ENCODE peak calls at places on chromosomes 1 and 21, in nine cellular contexts. One of them, this sample, is unnamed.

GRCh38 chr1:62962794-62963776 is 179.2 kb downstream of the ATG4C start:
- DNase-seq in neural progenitor cell: peak; percentile 84
- DNase-seq in heart right ventricle: peak; percentile 12
- DNase-seq in CD8-positive, alpha-beta T cell: no peak
- DNase-seq in left ventricle myocardium inferior: no peak
- DNase-seq in BE2C: peak; percentile 39
- DNase-seq in hepatocyte: peak; percentile 62
- DNase-seq in mesenchymal stem cell: peak; percentile 24
- DNase-seq in breast epithelium: no peak
- DNase-seq in this sample: no peak

GRCh38 chr1:48236716-48237470 is 14.4 kb downstream of the SLC5A9 start:
- DNase-seq in neural progenitor cell: peak; percentile 57
- DNase-seq in heart right ventricle: no peak
- DNase-seq in CD8-positive, alpha-beta T cell: no peak
- DNase-seq in left ventricle myocardium inferior: no peak
- DNase-seq in BE2C: no peak
- DNase-seq in hepatocyte: peak; percentile 53
- DNase-seq in mesenchymal stem cell: peak; percentile 6
- DNase-seq in breast epithelium: no peak
- DNase-seq in this sample: no peak

GRCh38 chr1:206507395-206508129 is at the start of gene RASSF5:
- DNase-seq in neural progenitor cell: peak; percentile 81
- DNase-seq in heart right ventricle: peak; percentile 83
- DNase-seq in CD8-positive, alpha-beta T cell: peak; percentile 83
- DNase-seq in left ventricle myocardium inferior: peak; percentile 86
- DNase-seq in BE2C: no peak
- DNase-seq in hepatocyte: peak; percentile 51
- DNase-seq in mesenchymal stem cell: peak; percentile 73
- DNase-seq in breast epithelium: peak; percentile 91
- DNase-seq in this sample: peak; percentile 96

GRCh38 chr1:167904641-167905040 is 9.3 kb downstream of the ADCY10 start:
- DNase-seq in neural progenitor cell: no peak
- DNase-seq in heart right ventricle: no peak
- DNase-seq in CD8-positive, alpha-beta T cell: no peak
- DNase-seq in left ventricle myocardium inferior: no peak
- DNase-seq in BE2C: no peak
- DNase-seq in hepatocyte: no peak
- DNase-seq in mesenchymal stem cell: peak; percentile 90
- DNase-seq in breast epithelium: no peak
- DNase-seq in this sample: no peak

GRCh38 chr1:47997289-47998200 is at the start of gene TRABD2B:
- DNase-seq in neural progenitor cell: peak; percentile 91
- DNase-seq in heart right ventricle: peak; percentile 76
- DNase-seq in CD8-positive, alpha-beta T cell: peak; percentile 57
- DNase-seq in left ventricle myocardium inferior: peak; percentile 82
- DNase-seq in BE2C: peak; percentile 66
- DNase-seq in hepatocyte: peak; percentile 89
- DNase-seq in mesenchymal stem cell: peak; percentile 60
- DNase-seq in breast epithelium: peak; percentile 81
- DNase-seq in this sample: peak; percentile 86

GRCh38 chr1:111511362-111511761 is 7.9 kb upstream of the ADORA3 start:
- DNase-seq in neural progenitor cell: no peak
- DNase-seq in heart right ventricle: no peak
- DNase-seq in CD8-positive, alpha-beta T cell: no peak
- DNase-seq in left ventricle myocardium inferior: no peak
- DNase-seq in BE2C: no peak
- DNase-seq in hepatocyte: no peak
- DNase-seq in mesenchymal stem cell: no peak
- DNase-seq in breast epithelium: no peak
- DNase-seq in this sample: no peak

GRCh38 chr1:17161137-17161700 is 42.0 kb upstream of the PADI2 start:
- DNase-seq in neural progenitor cell: no peak
- DNase-seq in heart right ventricle: no peak
- DNase-seq in CD8-positive, alpha-beta T cell: no peak
- DNase-seq in left ventricle myocardium inferior: no peak
- DNase-seq in BE2C: no peak
- DNase-seq in hepatocyte: no peak
- DNase-seq in mesenchymal stem cell: no peak
- DNase-seq in breast epithelium: no peak
- DNase-seq in this sample: no peak

GRCh38 chr21:39660596-39660995 is 47.9 kb downstream of the B3GALT5 start:
- DNase-seq in neural progenitor cell: peak; percentile 25
- DNase-seq in heart right ventricle: peak; percentile 71
- DNase-seq in CD8-positive, alpha-beta T cell: no peak
- DNase-seq in left ventricle myocardium inferior: peak; percentile 45
- DNase-seq in BE2C: no peak
- DNase-seq in hepatocyte: peak; percentile 79
- DNase-seq in mesenchymal stem cell: peak; percentile 91
- DNase-seq in breast epithelium: peak; percentile 72
- DNase-seq in this sample: no peak

GRCh38 chr1:43978551-43979260 is at the start of gene B4GALT2:
- DNase-seq in neural progenitor cell: peak; percentile 69
- DNase-seq in heart right ventricle: no peak
- DNase-seq in CD8-positive, alpha-beta T cell: no peak
- DNase-seq in left ventricle myocardium inferior: peak; percentile 55
- DNase-seq in BE2C: peak; percentile 42
- DNase-seq in hepatocyte: peak; percentile 77
- DNase-seq in mesenchymal stem cell: no peak
- DNase-seq in breast epithelium: no peak
- DNase-seq in this sample: peak; percentile 85

GRCh38 chr1:36366091-36366661 is 19.5 kb downstream of the STK40 start:
- DNase-seq in neural progenitor cell: peak; percentile 78
- DNase-seq in heart right ventricle: peak; percentile 72
- DNase-seq in CD8-positive, alpha-beta T cell: peak; percentile 65
- DNase-seq in left ventricle myocardium inferior: peak; percentile 53
- DNase-seq in BE2C: peak; percentile 88
- DNase-seq in hepatocyte: peak; percentile 38
- DNase-seq in mesenchymal stem cell: peak; percentile 53
- DNase-seq in breast epithelium: no peak
- DNase-seq in this sample: peak; percentile 71

GRCh38 chr1:43206721-43207228 is 34.6 kb downstream of the CFAP57 start:
- DNase-seq in neural progenitor cell: peak; percentile 54
- DNase-seq in heart right ventricle: peak; percentile 24
- DNase-seq in CD8-positive, alpha-beta T cell: no peak
- DNase-seq in left ventricle myocardium inferior: peak; percentile 29
- DNase-seq in BE2C: no peak
- DNase-seq in hepatocyte: peak; percentile 90
- DNase-seq in mesenchymal stem cell: peak; percentile 96
- DNase-seq in breast epithelium: peak; percentile 35
- DNase-seq in this sample: no peak

GRCh38 chr1:178267646-178268094 is 173.8 kb downstream of the RASAL2 start:
- DNase-seq in neural progenitor cell: no peak
- DNase-seq in heart right ventricle: no peak
- DNase-seq in CD8-positive, alpha-beta T cell: no peak
- DNase-seq in left ventricle myocardium inferior: no peak
- DNase-seq in BE2C: no peak
- DNase-seq in hepatocyte: no peak
- DNase-seq in mesenchymal stem cell: no peak
- DNase-seq in breast epithelium: no peak
- DNase-seq in this sample: no peak

GRCh38 chr1:99986656-99987225 is 16.9 kb downstream of the SLC35A3 start:
- DNase-seq in neural progenitor cell: no peak
- DNase-seq in heart right ventricle: no peak
- DNase-seq in CD8-positive, alpha-beta T cell: no peak
- DNase-seq in left ventricle myocardium inferior: no peak
- DNase-seq in BE2C: no peak
- DNase-seq in hepatocyte: no peak
- DNase-seq in mesenchymal stem cell: no peak
- DNase-seq in breast epithelium: no peak
- DNase-seq in this sample: no peak

GRCh38 chr21:41634211-41634694 is 126.3 kb upstream of the TMPRSS2 start:
- DNase-seq in neural progenitor cell: no peak
- DNase-seq in heart right ventricle: no peak
- DNase-seq in CD8-positive, alpha-beta T cell: no peak
- DNase-seq in left ventricle myocardium inferior: no peak
- DNase-seq in BE2C: no peak
- DNase-seq in hepatocyte: peak; percentile 80
- DNase-seq in mesenchymal stem cell: no peak
- DNase-seq in breast epithelium: peak; percentile 92
- DNase-seq in this sample: no peak

GRCh38 chr1:47699492-47700220 is 261.8 kb downstream of the FOXD2 start:
- DNase-seq in neural progenitor cell: no peak
- DNase-seq in heart right ventricle: no peak
- DNase-seq in CD8-positive, alpha-beta T cell: no peak
- DNase-seq in left ventricle myocardium inferior: no peak
- DNase-seq in BE2C: no peak
- DNase-seq in hepatocyte: no peak
- DNase-seq in mesenchymal stem cell: no peak
- DNase-seq in breast epithelium: no peak
- DNase-seq in this sample: peak; percentile 9

GRCh38 chr1:39522661-39523567 is 31.5 kb downstream of the BMP8A start:
- DNase-seq in neural progenitor cell: no peak
- DNase-seq in heart right ventricle: no peak
- DNase-seq in CD8-positive, alpha-beta T cell: no peak
- DNase-seq in left ventricle myocardium inferior: no peak
- DNase-seq in BE2C: no peak
- DNase-seq in hepatocyte: no peak
- DNase-seq in mesenchymal stem cell: no peak
- DNase-seq in breast epithelium: no peak
- DNase-seq in this sample: peak; percentile 40

GRCh38 chr1:153465728-153466625 is 5.5 kb upstream of the S100A7 start:
- DNase-seq in neural progenitor cell: peak; percentile 66
- DNase-seq in heart right ventricle: peak; percentile 22
- DNase-seq in CD8-positive, alpha-beta T cell: peak; percentile 59
- DNase-seq in left ventricle myocardium inferior: peak; percentile 36
- DNase-seq in BE2C: peak; percentile 54
- DNase-seq in hepatocyte: peak; percentile 50
- DNase-seq in mesenchymal stem cell: peak; percentile 11
- DNase-seq in breast epithelium: no peak
- DNase-seq in this sample: peak; percentile 90

GRCh38 chr1:44799770-44800584 is at the start of gene PLK3:
- DNase-seq in neural progenitor cell: peak; percentile 98
- DNase-seq in heart right ventricle: peak; percentile 99
- DNase-seq in CD8-positive, alpha-beta T cell: peak; percentile 98
- DNase-seq in left ventricle myocardium inferior: peak; percentile 97
- DNase-seq in BE2C: peak; percentile 94
- DNase-seq in hepatocyte: peak; percentile 99
- DNase-seq in mesenchymal stem cell: peak; percentile 98
- DNase-seq in breast epithelium: peak; percentile 98
- DNase-seq in this sample: peak; percentile 98

GRCh38 chr1:89546082-89546889 is 21.7 kb downstream of the LRRC8B start:
- DNase-seq in neural progenitor cell: no peak
- DNase-seq in heart right ventricle: no peak
- DNase-seq in CD8-positive, alpha-beta T cell: no peak
- DNase-seq in left ventricle myocardium inferior: no peak
- DNase-seq in BE2C: no peak
- DNase-seq in hepatocyte: no peak
- DNase-seq in mesenchymal stem cell: no peak
- DNase-seq in breast epithelium: no peak
- DNase-seq in this sample: no peak

GRCh38 chr1:28056129-28056925 is 32.1 kb downstream of the EYA3 start:
- DNase-seq in neural progenitor cell: no peak
- DNase-seq in heart right ventricle: no peak
- DNase-seq in CD8-positive, alpha-beta T cell: peak; percentile 64
- DNase-seq in left ventricle myocardium inferior: no peak
- DNase-seq in BE2C: no peak
- DNase-seq in hepatocyte: no peak
- DNase-seq in mesenchymal stem cell: no peak
- DNase-seq in breast epithelium: no peak
- DNase-seq in this sample: no peak

GRCh38 chr1:28064064-28064463 is 24.3 kb downstream of the EYA3 start:
- DNase-seq in neural progenitor cell: no peak
- DNase-seq in heart right ventricle: no peak
- DNase-seq in CD8-positive, alpha-beta T cell: no peak
- DNase-seq in left ventricle myocardium inferior: no peak
- DNase-seq in BE2C: no peak
- DNase-seq in hepatocyte: no peak
- DNase-seq in mesenchymal stem cell: peak; percentile 72
- DNase-seq in breast epithelium: no peak
- DNase-seq in this sample: no peak

GRCh38 chr1:28062806-28063205 is 25.6 kb downstream of the EYA3 start:
- DNase-seq in neural progenitor cell: no peak
- DNase-seq in heart right ventricle: no peak
- DNase-seq in CD8-positive, alpha-beta T cell: no peak
- DNase-seq in left ventricle myocardium inferior: no peak
- DNase-seq in BE2C: no peak
- DNase-seq in hepatocyte: no peak
- DNase-seq in mesenchymal stem cell: peak; percentile 72
- DNase-seq in breast epithelium: no peak
- DNase-seq in this sample: no peak

GRCh38 chr1:28058971-28059878 is 29.2 kb downstream of the EYA3 start:
- DNase-seq in neural progenitor cell: no peak
- DNase-seq in heart right ventricle: no peak
- DNase-seq in CD8-positive, alpha-beta T cell: no peak
- DNase-seq in left ventricle myocardium inferior: no peak
- DNase-seq in BE2C: no peak
- DNase-seq in hepatocyte: no peak
- DNase-seq in mesenchymal stem cell: no peak
- DNase-seq in breast epithelium: no peak
- DNase-seq in this sample: no peak

GRCh38 chr1:28058168-28058567 is 30.2 kb downstream of the EYA3 start:
- DNase-seq in neural progenitor cell: no peak
- DNase-seq in heart right ventricle: no peak
- DNase-seq in CD8-positive, alpha-beta T cell: no peak
- DNase-seq in left ventricle myocardium inferior: no peak
- DNase-seq in BE2C: no peak
- DNase-seq in hepatocyte: no peak
- DNase-seq in mesenchymal stem cell: no peak
- DNase-seq in breast epithelium: no peak
- DNase-seq in this sample: no peak
- H3K4me1 ChIP-seq in neural progenitor cell: no peaks in the 10 kb centered on the region
- H3K4me1 ChIP-seq in heart right ventricle: peaks cover 12% of the 10 kb centered on the region
- H3K4me1 ChIP-seq in CD8-positive, alpha-beta T cell: peaks cover 24% of the 10 kb centered on the region
- H3K4me1 ChIP-seq in left ventricle myocardium inferior: peaks cover 22% of the 10 kb centered on the region
- H3K4me1 ChIP-seq in BE2C: no peaks in the 10 kb centered on the region
- H3K4me1 ChIP-seq in hepatocyte: no peaks in the 10 kb centered on the region
- H3K4me1 ChIP-seq in mesenchymal stem cell: no peaks in the 10 kb centered on the region
- H3K4me1 ChIP-seq in breast epithelium: no peaks in the 10 kb centered on the region
- H3K4me1 ChIP-seq in this sample: no peaks in the 10 kb centered on the region

GRCh38 chr1:226685196-226685820 is 53.8 kb downstream of the ITPKB start:
- DNase-seq in neural progenitor cell: no peak
- DNase-seq in heart right ventricle: no peak
- DNase-seq in CD8-positive, alpha-beta T cell: no peak
- DNase-seq in left ventricle myocardium inferior: no peak
- DNase-seq in BE2C: no peak
- DNase-seq in hepatocyte: no peak
- DNase-seq in mesenchymal stem cell: no peak
- DNase-seq in breast epithelium: no peak
- DNase-seq in this sample: no peak
- H3K4me1 ChIP-seq in neural progenitor cell: peaks cover 39% of the 10 kb centered on the region
- H3K4me1 ChIP-seq in heart right ventricle: peaks cover 98% of the 10 kb centered on the region
- H3K4me1 ChIP-seq in CD8-positive, alpha-beta T cell: peaks cover 100% of the 10 kb centered on the region
- H3K4me1 ChIP-seq in left ventricle myocardium inferior: peaks cover 98% of the 10 kb centered on the region
- H3K4me1 ChIP-seq in BE2C: peaks cover 22% of the 10 kb centered on the region
- H3K4me1 ChIP-seq in hepatocyte: peaks cover 2% of the 10 kb centered on the region
- H3K4me1 ChIP-seq in mesenchymal stem cell: peaks cover 7% of the 10 kb centered on the region
- H3K4me1 ChIP-seq in breast epithelium: no peaks in the 10 kb centered on the region
- H3K4me1 ChIP-seq in this sample: peaks cover 15% of the 10 kb centered on the region

GRCh38 chr1:156484480-156485058 is 16.0 kb downstream of the MEF2D start:
- DNase-seq in neural progenitor cell: no peak
- DNase-seq in heart right ventricle: no peak
- DNase-seq in CD8-positive, alpha-beta T cell: no peak
- DNase-seq in left ventricle myocardium inferior: no peak
- DNase-seq in BE2C: no peak
- DNase-seq in hepatocyte: no peak
- DNase-seq in mesenchymal stem cell: no peak
- DNase-seq in breast epithelium: no peak
- DNase-seq in this sample: no peak
- H3K4me1 ChIP-seq in neural progenitor cell: peaks cover 11% of the 10 kb centered on the region
- H3K4me1 ChIP-seq in heart right ventricle: peaks cover 99% of the 10 kb centered on the region
- H3K4me1 ChIP-seq in CD8-positive, alpha-beta T cell: peaks cover 59% of the 10 kb centered on the region
- H3K4me1 ChIP-seq in left ventricle myocardium inferior: peaks cover 100% of the 10 kb centered on the region
- H3K4me1 ChIP-seq in BE2C: peaks cover 13% of the 10 kb centered on the region
- H3K4me1 ChIP-seq in hepatocyte: peaks cover 9% of the 10 kb centered on the region
- H3K4me1 ChIP-seq in mesenchymal stem cell: peaks cover 21% of the 10 kb centered on the region
- H3K4me1 ChIP-seq in breast epithelium: peaks cover 5% of the 10 kb centered on the region
- H3K4me1 ChIP-seq in this sample: no peaks in the 10 kb centered on the region

GRCh38 chr21:44654576-44654950 is at the start of gene KRTAP12-4:
- DNase-seq in neural progenitor cell: no peak
- DNase-seq in heart right ventricle: no peak
- DNase-seq in CD8-positive, alpha-beta T cell: no peak
- DNase-seq in left ventricle myocardium inferior: no peak
- DNase-seq in BE2C: no peak
- DNase-seq in hepatocyte: no peak
- DNase-seq in mesenchymal stem cell: no peak
- DNase-seq in breast epithelium: no peak
- DNase-seq in this sample: no peak
- H3K4me1 ChIP-seq in neural progenitor cell: no peaks in the 10 kb centered on the region
- H3K4me1 ChIP-seq in heart right ventricle: no peaks in the 10 kb centered on the region
- H3K4me1 ChIP-seq in CD8-positive, alpha-beta T cell: peaks cover 61% of the 10 kb centered on the region
- H3K4me1 ChIP-seq in left ventricle myocardium inferior: no peaks in the 10 kb centered on the region
- H3K4me1 ChIP-seq in BE2C: no peaks in the 10 kb centered on the region
- H3K4me1 ChIP-seq in hepatocyte: no peaks in the 10 kb centered on the region
- H3K4me1 ChIP-seq in mesenchymal stem cell: peaks cover 2% of the 10 kb centered on the region
- H3K4me1 ChIP-seq in breast epithelium: no peaks in the 10 kb centered on the region
- H3K4me1 ChIP-seq in this sample: no peaks in the 10 kb centered on the region